ENCODE peak calls at places on chromosomes 2 and 18, in ten cellular contexts. One of them, this sample, is unnamed.

GRCh38 chr18:56727399-56727798 is 76.2 kb downstream of the WDR7 start:
- DNase-seq in kidney epithelial cell: no peak
- DNase-seq in tibial artery: no peak
- DNase-seq in suprapubic skin: no peak
- DNase-seq in glutamatergic neuron: no peak
- DNase-seq in Peyer's patch: no peak
- DNase-seq in activated CD8-positive, alpha-beta T cell treated with anti-CD3 and anti-CD28 coated beads for 36 hours: peak; percentile 70
- DNase-seq in heart right ventricle: no peak
- DNase-seq in nephron progenitor cell: no peak
- DNase-seq in GM06990: no peak
- DNase-seq in this sample: no peak

GRCh38 chr2:9274701-9275343 is 68.2 kb downstream of the ASAP2 start:
- DNase-seq in kidney epithelial cell: no peak
- DNase-seq in tibial artery: no peak
- DNase-seq in suprapubic skin: no peak
- DNase-seq in glutamatergic neuron: no peak
- DNase-seq in Peyer's patch: no peak
- DNase-seq in activated CD8-positive, alpha-beta T cell treated with anti-CD3 and anti-CD28 coated beads for 36 hours: no peak
- DNase-seq in heart right ventricle: no peak
- DNase-seq in nephron progenitor cell: no peak
- DNase-seq in GM06990: no peak
- DNase-seq in this sample: no peak

GRCh38 chr2:230319211-230319862 is 7.7 kb upstream of the SP140L start:
- DNase-seq in kidney epithelial cell: no peak
- DNase-seq in tibial artery: no peak
- DNase-seq in suprapubic skin: no peak
- DNase-seq in glutamatergic neuron: no peak
- DNase-seq in Peyer's patch: peak; percentile 87
- DNase-seq in activated CD8-positive, alpha-beta T cell treated with anti-CD3 and anti-CD28 coated beads for 36 hours: peak; percentile 88
- DNase-seq in heart right ventricle: no peak
- DNase-seq in nephron progenitor cell: no peak
- DNase-seq in GM06990: peak; percentile 71
- DNase-seq in this sample: no peak

GRCh38 chr2:71004356-71004755 is 9.7 kb upstream of the TEX261 start:
- DNase-seq in kidney epithelial cell: no peak
- DNase-seq in tibial artery: no peak
- DNase-seq in suprapubic skin: no peak
- DNase-seq in glutamatergic neuron: no peak
- DNase-seq in Peyer's patch: no peak
- DNase-seq in activated CD8-positive, alpha-beta T cell treated with anti-CD3 and anti-CD28 coated beads for 36 hours: no peak
- DNase-seq in heart right ventricle: no peak
- DNase-seq in nephron progenitor cell: no peak
- DNase-seq in GM06990: no peak
- DNase-seq in this sample: no peak

GRCh38 chr2:191376981-191377629 is 131.9 kb downstream of the MYO1B start:
- DNase-seq in kidney epithelial cell: peak; percentile 80
- DNase-seq in tibial artery: peak; percentile 88
- DNase-seq in suprapubic skin: peak; percentile 80
- DNase-seq in glutamatergic neuron: no peak
- DNase-seq in Peyer's patch: peak; percentile 23
- DNase-seq in activated CD8-positive, alpha-beta T cell treated with anti-CD3 and anti-CD28 coated beads for 36 hours: peak; percentile 49
- DNase-seq in heart right ventricle: peak; percentile 26
- DNase-seq in nephron progenitor cell: peak; percentile 38
- DNase-seq in GM06990: no peak
- DNase-seq in this sample: no peak

GRCh38 chr2:43376523-43377198 is 150.3 kb upstream of the ZFP36L2 start:
- DNase-seq in kidney epithelial cell: no peak
- DNase-seq in tibial artery: no peak
- DNase-seq in suprapubic skin: no peak
- DNase-seq in glutamatergic neuron: no peak
- DNase-seq in Peyer's patch: no peak
- DNase-seq in activated CD8-positive, alpha-beta T cell treated with anti-CD3 and anti-CD28 coated beads for 36 hours: no peak
- DNase-seq in heart right ventricle: no peak
- DNase-seq in nephron progenitor cell: no peak
- DNase-seq in GM06990: no peak
- DNase-seq in this sample: no peak

GRCh38 chr18:35451032-35451431 is 46.7 kb downstream of the INO80C start:
- DNase-seq in kidney epithelial cell: no peak
- DNase-seq in tibial artery: no peak
- DNase-seq in suprapubic skin: no peak
- DNase-seq in glutamatergic neuron: no peak
- DNase-seq in Peyer's patch: no peak
- DNase-seq in activated CD8-positive, alpha-beta T cell treated with anti-CD3 and anti-CD28 coated beads for 36 hours: no peak
- DNase-seq in heart right ventricle: no peak
- DNase-seq in nephron progenitor cell: no peak
- DNase-seq in GM06990: no peak
- DNase-seq in this sample: no peak

GRCh38 chr2:72603481-72603880 is 222.4 kb downstream of the EXOC6B start:
- DNase-seq in kidney epithelial cell: no peak
- DNase-seq in tibial artery: no peak
- DNase-seq in suprapubic skin: no peak
- DNase-seq in glutamatergic neuron: no peak
- DNase-seq in Peyer's patch: no peak
- DNase-seq in activated CD8-positive, alpha-beta T cell treated with anti-CD3 and anti-CD28 coated beads for 36 hours: no peak
- DNase-seq in heart right ventricle: no peak
- DNase-seq in nephron progenitor cell: no peak
- DNase-seq in GM06990: no peak
- DNase-seq in this sample: no peak

GRCh38 chr2:218072478-218073024 is 3.5 kb downstream of the RUFY4 start:
- DNase-seq in kidney epithelial cell: no peak
- DNase-seq in tibial artery: no peak
- DNase-seq in suprapubic skin: no peak
- DNase-seq in glutamatergic neuron: no peak
- DNase-seq in Peyer's patch: no peak
- DNase-seq in activated CD8-positive, alpha-beta T cell treated with anti-CD3 and anti-CD28 coated beads for 36 hours: no peak
- DNase-seq in heart right ventricle: no peak
- DNase-seq in nephron progenitor cell: no peak
- DNase-seq in GM06990: no peak
- DNase-seq in this sample: no peak

GRCh38 chr2:218073185-218073584 is 4.1 kb downstream of the RUFY4 start:
- DNase-seq in kidney epithelial cell: no peak
- DNase-seq in tibial artery: no peak
- DNase-seq in suprapubic skin: no peak
- DNase-seq in glutamatergic neuron: no peak
- DNase-seq in Peyer's patch: no peak
- DNase-seq in activated CD8-positive, alpha-beta T cell treated with anti-CD3 and anti-CD28 coated beads for 36 hours: no peak
- DNase-seq in heart right ventricle: no peak
- DNase-seq in nephron progenitor cell: no peak
- DNase-seq in GM06990: no peak
- DNase-seq in this sample: no peak

GRCh38 chr2:218072002-218072401 is 2.9 kb downstream of the RUFY4 start:
- DNase-seq in kidney epithelial cell: no peak
- DNase-seq in tibial artery: no peak
- DNase-seq in suprapubic skin: no peak
- DNase-seq in glutamatergic neuron: no peak
- DNase-seq in Peyer's patch: no peak
- DNase-seq in activated CD8-positive, alpha-beta T cell treated with anti-CD3 and anti-CD28 coated beads for 36 hours: no peak
- DNase-seq in heart right ventricle: no peak
- DNase-seq in nephron progenitor cell: no peak
- DNase-seq in GM06990: no peak
- DNase-seq in this sample: no peak

GRCh38 chr2:218075975-218076811 is 7.1 kb downstream of the RUFY4 start:
- DNase-seq in kidney epithelial cell: no peak
- DNase-seq in tibial artery: no peak
- DNase-seq in suprapubic skin: no peak
- DNase-seq in glutamatergic neuron: no peak
- DNase-seq in Peyer's patch: no peak
- DNase-seq in activated CD8-positive, alpha-beta T cell treated with anti-CD3 and anti-CD28 coated beads for 36 hours: no peak
- DNase-seq in heart right ventricle: no peak
- DNase-seq in nephron progenitor cell: no peak
- DNase-seq in GM06990: no peak
- DNase-seq in this sample: no peak

GRCh38 chr2:218074031-218074430 is 5.0 kb downstream of the RUFY4 start:
- DNase-seq in kidney epithelial cell: no peak
- DNase-seq in tibial artery: no peak
- DNase-seq in suprapubic skin: no peak
- DNase-seq in glutamatergic neuron: no peak
- DNase-seq in Peyer's patch: no peak
- DNase-seq in activated CD8-positive, alpha-beta T cell treated with anti-CD3 and anti-CD28 coated beads for 36 hours: peak; percentile 55
- DNase-seq in heart right ventricle: no peak
- DNase-seq in nephron progenitor cell: peak; percentile 65
- DNase-seq in GM06990: no peak
- DNase-seq in this sample: no peak
- TF ChIP-seq CTCF in kidney epithelial cell: peak; percentile 60
- TF ChIP-seq CTCF in tibial artery: peak; percentile 14
- TF ChIP-seq CTCF in suprapubic skin: peak; percentile 17
- TF ChIP-seq CTCF in glutamatergic neuron: no peak
- TF ChIP-seq CTCF in Peyer's patch: no peak
- TF ChIP-seq CTCF in activated CD8-positive, alpha-beta T cell treated with anti-CD3 and anti-CD28 coated beads for 36 hours: peak; percentile 51
- TF ChIP-seq CTCF in heart right ventricle: peak; percentile 46
- TF ChIP-seq CTCF in nephron progenitor cell: peak; percentile 45
- TF ChIP-seq CTCF in GM06990: peak; percentile 74
- TF ChIP-seq CTCF in this sample: no peak

GRCh38 chr18:53946561-53946960 is 277.9 kb downstream of the MBD2 start:
- DNase-seq in kidney epithelial cell: peak; percentile 44
- DNase-seq in tibial artery: no peak
- DNase-seq in suprapubic skin: no peak
- DNase-seq in glutamatergic neuron: no peak
- DNase-seq in Peyer's patch: no peak
- DNase-seq in activated CD8-positive, alpha-beta T cell treated with anti-CD3 and anti-CD28 coated beads for 36 hours: no peak
- DNase-seq in heart right ventricle: no peak
- DNase-seq in nephron progenitor cell: no peak
- DNase-seq in GM06990: no peak
- DNase-seq in this sample: no peak

GRCh38 chr18:53947092-53947640 is 277.3 kb downstream of the MBD2 start:
- DNase-seq in kidney epithelial cell: peak; percentile 38
- DNase-seq in tibial artery: no peak
- DNase-seq in suprapubic skin: no peak
- DNase-seq in glutamatergic neuron: no peak
- DNase-seq in Peyer's patch: no peak
- DNase-seq in activated CD8-positive, alpha-beta T cell treated with anti-CD3 and anti-CD28 coated beads for 36 hours: no peak
- DNase-seq in heart right ventricle: no peak
- DNase-seq in nephron progenitor cell: no peak
- DNase-seq in GM06990: no peak
- DNase-seq in this sample: no peak

GRCh38 chr18:53952700-53953099 is 271.8 kb downstream of the MBD2 start:
- DNase-seq in kidney epithelial cell: no peak
- DNase-seq in tibial artery: no peak
- DNase-seq in suprapubic skin: no peak
- DNase-seq in glutamatergic neuron: no peak
- DNase-seq in Peyer's patch: no peak
- DNase-seq in activated CD8-positive, alpha-beta T cell treated with anti-CD3 and anti-CD28 coated beads for 36 hours: no peak
- DNase-seq in heart right ventricle: no peak
- DNase-seq in nephron progenitor cell: no peak
- DNase-seq in GM06990: no peak
- DNase-seq in this sample: no peak

GRCh38 chr18:53944721-53945120 is 279.7 kb downstream of the MBD2 start:
- DNase-seq in kidney epithelial cell: no peak
- DNase-seq in tibial artery: no peak
- DNase-seq in suprapubic skin: no peak
- DNase-seq in glutamatergic neuron: peak; percentile 41
- DNase-seq in Peyer's patch: no peak
- DNase-seq in activated CD8-positive, alpha-beta T cell treated with anti-CD3 and anti-CD28 coated beads for 36 hours: peak; percentile 19
- DNase-seq in heart right ventricle: no peak
- DNase-seq in nephron progenitor cell: peak; percentile 4
- DNase-seq in GM06990: peak; percentile 3
- DNase-seq in this sample: no peak

GRCh38 chr18:53950545-53950944 is 273.9 kb downstream of the MBD2 start:
- DNase-seq in kidney epithelial cell: no peak
- DNase-seq in tibial artery: no peak
- DNase-seq in suprapubic skin: no peak
- DNase-seq in glutamatergic neuron: no peak
- DNase-seq in Peyer's patch: no peak
- DNase-seq in activated CD8-positive, alpha-beta T cell treated with anti-CD3 and anti-CD28 coated beads for 36 hours: no peak
- DNase-seq in heart right ventricle: no peak
- DNase-seq in nephron progenitor cell: no peak
- DNase-seq in GM06990: no peak
- DNase-seq in this sample: no peak
- TF ChIP-seq CTCF in kidney epithelial cell: no peak
- TF ChIP-seq CTCF in tibial artery: no peak
- TF ChIP-seq CTCF in suprapubic skin: no peak
- TF ChIP-seq CTCF in glutamatergic neuron: no peak
- TF ChIP-seq CTCF in Peyer's patch: no peak
- TF ChIP-seq CTCF in activated CD8-positive, alpha-beta T cell treated with anti-CD3 and anti-CD28 coated beads for 36 hours: no peak
- TF ChIP-seq CTCF in heart right ventricle: no peak
- TF ChIP-seq CTCF in nephron progenitor cell: no peak
- TF ChIP-seq CTCF in GM06990: peak; percentile 1
- TF ChIP-seq CTCF in this sample: no peak

GRCh38 chr2:10814571-10815331 is 2.2 kb upstream of the PDIA6 start:
- DNase-seq in kidney epithelial cell: no peak
- DNase-seq in tibial artery: no peak
- DNase-seq in suprapubic skin: no peak
- DNase-seq in glutamatergic neuron: no peak
- DNase-seq in Peyer's patch: no peak
- DNase-seq in activated CD8-positive, alpha-beta T cell treated with anti-CD3 and anti-CD28 coated beads for 36 hours: no peak
- DNase-seq in heart right ventricle: no peak
- DNase-seq in nephron progenitor cell: no peak
- DNase-seq in GM06990: no peak
- DNase-seq in this sample: no peak

GRCh38 chr2:10819714-10820314 is 7.2 kb upstream of the PDIA6 start:
- DNase-seq in kidney epithelial cell: no peak
- DNase-seq in tibial artery: no peak
- DNase-seq in suprapubic skin: no peak
- DNase-seq in glutamatergic neuron: no peak
- DNase-seq in Peyer's patch: no peak
- DNase-seq in activated CD8-positive, alpha-beta T cell treated with anti-CD3 and anti-CD28 coated beads for 36 hours: no peak
- DNase-seq in heart right ventricle: no peak
- DNase-seq in nephron progenitor cell: no peak
- DNase-seq in GM06990: no peak
- DNase-seq in this sample: no peak

GRCh38 chr2:10820562-10820961 is 8.0 kb upstream of the PDIA6 start:
- DNase-seq in kidney epithelial cell: no peak
- DNase-seq in tibial artery: no peak
- DNase-seq in suprapubic skin: no peak
- DNase-seq in glutamatergic neuron: no peak
- DNase-seq in Peyer's patch: no peak
- DNase-seq in activated CD8-positive, alpha-beta T cell treated with anti-CD3 and anti-CD28 coated beads for 36 hours: no peak
- DNase-seq in heart right ventricle: peak; percentile 60
- DNase-seq in nephron progenitor cell: no peak
- DNase-seq in GM06990: no peak
- DNase-seq in this sample: no peak

GRCh38 chr2:10818986-10819385 is 6.4 kb upstream of the PDIA6 start:
- DNase-seq in kidney epithelial cell: no peak
- DNase-seq in tibial artery: no peak
- DNase-seq in suprapubic skin: no peak
- DNase-seq in glutamatergic neuron: no peak
- DNase-seq in Peyer's patch: no peak
- DNase-seq in activated CD8-positive, alpha-beta T cell treated with anti-CD3 and anti-CD28 coated beads for 36 hours: no peak
- DNase-seq in heart right ventricle: no peak
- DNase-seq in nephron progenitor cell: no peak
- DNase-seq in GM06990: no peak
- DNase-seq in this sample: no peak

DNA sequence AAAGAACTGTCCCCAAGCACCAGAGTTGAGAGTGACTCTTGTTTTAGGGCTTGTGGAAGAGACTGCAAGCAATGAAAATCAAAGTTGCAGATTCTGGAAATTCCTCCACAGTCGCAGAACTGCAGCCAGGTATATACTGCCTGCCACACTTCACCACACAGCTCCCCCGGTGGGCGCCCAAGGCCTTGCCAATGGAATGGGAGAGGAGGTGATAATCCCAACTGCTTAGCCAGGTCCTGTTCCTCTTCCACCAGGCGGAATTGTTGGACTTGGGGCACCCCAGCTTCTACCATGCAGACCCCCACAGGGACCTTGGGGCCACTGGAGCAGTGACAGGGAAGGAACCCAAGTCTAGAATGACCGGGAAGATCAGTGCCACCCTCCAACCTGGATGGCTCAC is 4.8 kb upstream of the PDIA6 start:
- DNase-seq in kidney epithelial cell: no peak
- DNase-seq in tibial artery: no peak
- DNase-seq in suprapubic skin: no peak
- DNase-seq in glutamatergic neuron: no peak
- DNase-seq in Peyer's patch: no peak
- DNase-seq in activated CD8-positive, alpha-beta T cell treated with anti-CD3 and anti-CD28 coated beads for 36 hours: peak; percentile 36
- DNase-seq in heart right ventricle: no peak
- DNase-seq in nephron progenitor cell: peak; percentile 57
- DNase-seq in GM06990: no peak
- DNase-seq in this sample: no peak
- TF ChIP-seq CTCF in kidney epithelial cell: peak; percentile 46
- TF ChIP-seq CTCF in tibial artery: no peak
- TF ChIP-seq CTCF in suprapubic skin: no peak
- TF ChIP-seq CTCF in glutamatergic neuron: no peak
- TF ChIP-seq CTCF in Peyer's patch: no peak
- TF ChIP-seq CTCF in activated CD8-positive, alpha-beta T cell treated with anti-CD3 and anti-CD28 coated beads for 36 hours: peak; percentile 37
- TF ChIP-seq CTCF in heart right ventricle: no peak
- TF ChIP-seq CTCF in nephron progenitor cell: peak; percentile 36
- TF ChIP-seq CTCF in GM06990: no peak
- TF ChIP-seq CTCF in this sample: no peak

DNA sequence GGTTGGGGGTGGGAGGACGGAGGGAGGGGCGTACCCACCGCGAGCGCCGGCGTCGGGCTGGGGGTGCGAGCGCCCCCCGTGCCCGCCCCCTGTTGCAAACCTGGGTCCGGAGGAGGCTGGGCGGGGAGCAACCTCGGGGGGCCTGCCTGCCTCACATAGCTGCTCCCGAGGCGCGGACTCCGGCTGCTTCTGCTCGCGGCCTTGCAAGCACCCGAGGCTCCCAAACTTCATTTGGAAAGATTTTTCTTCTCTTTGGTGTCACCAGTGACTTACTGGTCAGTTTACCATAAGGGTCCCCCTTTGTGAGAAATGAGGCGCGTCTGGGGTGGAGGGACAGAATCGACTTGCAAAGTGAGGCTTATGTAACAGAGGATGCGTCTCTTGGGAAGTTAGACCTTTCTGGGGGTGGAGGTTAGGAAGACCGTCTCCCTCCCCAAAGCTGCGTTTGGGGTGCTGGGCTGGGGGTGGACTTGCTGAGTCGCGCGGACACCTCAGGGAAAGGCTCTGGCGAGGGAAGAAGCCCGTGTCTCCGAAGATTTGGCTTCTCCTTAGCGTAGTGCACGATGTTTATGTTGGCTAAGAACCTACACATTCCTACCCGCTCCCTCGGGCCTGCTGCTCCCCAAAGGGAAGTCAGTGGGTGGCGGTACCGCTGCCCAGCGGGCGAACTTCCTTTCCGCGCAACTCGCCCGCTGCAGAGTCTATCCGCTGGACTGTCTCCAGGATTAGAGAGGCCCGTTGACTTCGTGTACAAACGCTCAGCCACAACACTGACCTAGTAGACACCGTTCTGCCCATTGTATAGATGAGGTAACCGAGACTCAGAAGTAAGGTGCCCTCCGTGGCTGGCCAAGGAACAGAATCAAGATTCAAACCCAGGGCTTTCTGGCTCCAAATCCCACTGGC is 575 bp downstream of the TMEM37 start:
- DNase-seq in kidney epithelial cell: no peak
- DNase-seq in tibial artery: no peak
- DNase-seq in suprapubic skin: no peak
- DNase-seq in glutamatergic neuron: no peak
- DNase-seq in Peyer's patch: no peak
- DNase-seq in activated CD8-positive, alpha-beta T cell treated with anti-CD3 and anti-CD28 coated beads for 36 hours: no peak
- DNase-seq in heart right ventricle: peak; percentile 35
- DNase-seq in nephron progenitor cell: no peak
- DNase-seq in GM06990: no peak
- DNase-seq in this sample: no peak
- TF ChIP-seq CTCF in kidney epithelial cell: no peak
- TF ChIP-seq CTCF in tibial artery: no peak
- TF ChIP-seq CTCF in suprapubic skin: no peak
- TF ChIP-seq CTCF in glutamatergic neuron: no peak
- TF ChIP-seq CTCF in Peyer's patch: no peak
- TF ChIP-seq CTCF in activated CD8-positive, alpha-beta T cell treated with anti-CD3 and anti-CD28 coated beads for 36 hours: no peak
- TF ChIP-seq CTCF in heart right ventricle: no peak
- TF ChIP-seq CTCF in nephron progenitor cell: no peak
- TF ChIP-seq CTCF in GM06990: no peak
- TF ChIP-seq CTCF in this sample: no peak